ENCODE peak calls at places on chromosome 20, in nine cellular contexts. V is GM04503; R is stimulated activated CD4-positive, alpha-beta T cell treated with anti-CD3 and anti-CD28 coated beads, Interleukin-12 subunit alpha, Interleukin-12 subunit beta, amount 100 ng/mL, for 4 hours; O is SW480; D is mucosa of gallbladder; Y is H1; H is NCI-H2081; U is T47D; P is activated naive CD4-positive, alpha-beta T cell treated with anti-CD3 and anti-CD28 coated beads for 36 hours. Z is an unnamed sample.

GRCh38 chr20:62307226-62308101 is 4.7 kb downstream of the ADRM1 start:
- DNase-seq in R (no peak), O (no peak), H (no peak), P (no peak), Y (no peak), V (no peak), D (no peak), U (no peak), Z (peak; percentile 57)

GRCh38 chr20:63178889-63179751 is 36.8 kb downstream of the YTHDF1 start:
- DNase-seq in H (peak; percentile 36), D (peak; percentile 20), U (peak; percentile 83), V (no peak), R (peak; percentile 67), O (peak; percentile 86), P (peak; percentile 69), Y (peak; percentile 77), Z (no peak)

GRCh38 chr20:53021934-53022333 is 49.8 kb downstream of the TSHZ2 start:
- DNase-seq in P (peak; percentile 64), Y (no peak), H (no peak), R (no peak), D (no peak), V (no peak), O (no peak), U (no peak), Z (no peak)

GRCh38 chr20:36117638-36118037 is 36.9 kb upstream of the EPB41L1 start:
- DNase-seq in R (no peak), U (no peak), D (no peak), Y (no peak), H (no peak), O (no peak), V (no peak), P (no peak), Z (no peak)

GRCh38 chr20:37915800-37916570 is 13.1 kb downstream of the VSTM2L start:
- DNase-seq in H (no peak), R (no peak), P (no peak), D (no peak), Y (peak; percentile 77), U (no peak), O (no peak), V (no peak), Z (no peak)

GRCh38 chr20:19549896-19550295 is 208.2 kb upstream of the RIN2 start:
- DNase-seq in V (no peak), U (no peak), D (no peak), O (no peak), Y (no peak), R (no peak), P (no peak), H (no peak), Z (no peak)

GRCh38 chr20:41513829-41514228 is 104.3 kb downstream of the CHD6 start:
- DNase-seq in D (no peak), R (no peak), H (no peak), U (no peak), P (no peak), O (no peak), V (no peak), Y (no peak), Z (no peak)

GRCh38 chr20:46364670-46365482 is 41.5 kb downstream of the ELMO2 start:
- DNase-seq in H (no peak), Y (no peak), P (no peak), R (no peak), V (no peak), D (no peak), O (no peak), U (no peak), Z (peak; percentile 44)

GRCh38 chr20:21395666-21396044 is 1.7 kb downstream of the NKX2-4 start:
- DNase-seq in O (no peak), U (no peak), Y (no peak), D (no peak), V (no peak), P (peak; percentile 54), H (no peak), R (peak; percentile 18), Z (no peak)

GRCh38 chr20:46023999-46024398 is 5.0 kb upstream of the SLC12A5 start:
- DNase-seq in R (no peak), U (no peak), P (no peak), Y (no peak), H (no peak), D (no peak), O (peak; percentile 74), V (no peak), Z (no peak)